ENCODE peak calls at places on chromosomes 1 and 21, in four cellular contexts. L is hepatic stellate cell, O is dorsolateral prefrontal cortex, V is RPMI8226. J is an unnamed sample.

GRCh38 chr1:153546796-153547559 is 1.4 kb upstream of the S100A4 start:
- DNase-seq in L (no peak), V (no peak), O (no peak), J (no peak)

GRCh38 chr1:48493031-48493430 is 21.0 kb upstream of the SPATA6 start:
- DNase-seq in V (peak; percentile 75), O (no peak), L (no peak), J (no peak)

GRCh38 chr1:224402472-224403035 is 32.0 kb downstream of the WDR26 start:
- DNase-seq in L (no peak), O (no peak), V (no peak), J (no peak)

GRCh38 chr1:66732407-66733166 is 19.7 kb upstream of the DYNLT5 start:
- DNase-seq in O (no peak), V (peak; percentile 73), L (no peak), J (no peak)

GRCh38 chr1:24284156-24284471 is 35.0 kb upstream of the GRHL3 start:
- DNase-seq in V (no peak), O (no peak), L (no peak), J (no peak)

GRCh38 chr1:162857850-162858249 is 3.1 kb downstream of the CCDC190 start:
- DNase-seq in O (no peak), V (no peak), L (no peak), J (no peak)

GRCh38 chr1:168092566-168093355 is 44.0 kb downstream of the GPR161 start:
- DNase-seq in L (no peak), O (no peak), V (no peak), J (no peak)

GRCh38 chr1:113459279-113459678 is 69.0 kb downstream of the MAGI3 start:
- DNase-seq in L (no peak), O (no peak), V (no peak), J (no peak)

GRCh38 chr1:223504741-223505140 is 111.5 kb downstream of the CCDC185 start:
- DNase-seq in L (no peak), V (no peak), O (peak; percentile 35), J (peak; percentile 31)

GRCh38 chr1:226982451-226983177 is 42.5 kb downstream of the COQ8A start:
- DNase-seq in V (no peak), L (no peak), O (no peak), J (no peak)

GRCh38 chr1:89484097-89485038 is 40.3 kb upstream of the LRRC8B start:
- DNase-seq in V (peak; percentile 3), O (no peak), L (no peak), J (no peak)

GRCh38 chr21:39713905-39714304 is 31.1 kb upstream of the IGSF5 start:
- DNase-seq in V (no peak), O (no peak), L (no peak), J (no peak)

GRCh38 chr21:20016431-20017005 is 981.7 kb upstream of the NCAM2 start:
- DNase-seq in L (no peak), V (no peak), O (no peak), J (no peak)

GRCh38 chr21:45940621-45941337 is 40.8 kb upstream of the COL6A1 start:
- DNase-seq in O (no peak), L (no peak), V (no peak), J (no peak)

GRCh38 chr1:236868625-236869467 is 73.8 kb downstream of the MTR start:
- DNase-seq in V (peak; percentile 65), O (no peak), L (no peak), J (peak; percentile 56)

GRCh38 chr1:9784508-9785133 is 39.1 kb downstream of the CLSTN1 start:
- DNase-seq in O (no peak), V (peak; percentile 77), L (peak; percentile 44), J (peak; percentile 39)

GRCh38 chr1:241475688-241476087 is 43.9 kb downstream of the FH start:
- DNase-seq in O (no peak), V (no peak), L (peak; percentile 6), J (no peak)

GRCh38 chr1:152479792-152480595 is 30.6 kb upstream of the LCE5A start:
- DNase-seq in V (peak; percentile 59), L (peak; percentile 37), O (no peak), J (peak; percentile 82)

GRCh38 chr1:25099343-25099951 is 132.9 kb downstream of the SYF2 start:
- DNase-seq in V (peak; percentile 55), L (no peak), O (no peak), J (peak; percentile 50)

GRCh38 chr1:160834945-160835565 is 27.6 kb downstream of the CD244 start:
- DNase-seq in L (peak; percentile 15), V (peak; percentile 48), O (no peak), J (peak; percentile 30)

GRCh38 chr1:190205713-190206112 is 272.0 kb downstream of the BRINP3 start:
- DNase-seq in L (no peak), V (no peak), O (no peak), J (no peak)

GRCh38 chr1:172874950-172875349 is 175.8 kb downstream of the TNFSF18 start:
- DNase-seq in V (no peak), L (no peak), O (no peak), J (no peak)

GRCh38 chr1:36889846-36890245 is 144.5 kb downstream of the GRIK3 start:
- DNase-seq in O (no peak), V (no peak), L (no peak), J (no peak)

J was measured in BE2C.